ENCODE peak calls at places on chromosome 20, in nine cellular contexts. K, C, U, N, S, Z, R, H and G are unnamed samples.
A peak's percentile ranks its signal among the peaks of the same experiment; 100 is the strongest.

GRCh38 chr20:11992426-11992825 is 74.7 kb downstream of the BTBD3 start:
- DNase-seq in K (no peak), U (no peak), N (no peak), R (no peak), Z (no peak), S (no peak), H (no peak), C (no peak), G (no peak)

GRCh38 chr20:53413188-53413631 is 180.4 kb downstream of the ZNF217 start:
- DNase-seq in U (peak; percentile 3), H (peak; percentile 49), S (peak; percentile 68), C (no peak), N (no peak), R (peak; percentile 76), Z (no peak), K (peak; percentile 79), G (peak; percentile 88)

GRCh38 chr20:33372993-33373441 is 28.3 kb downstream of the CDK5RAP1 start:
- DNase-seq in K (no peak), R (no peak), N (no peak), U (no peak), C (no peak), Z (no peak), H (no peak), S (no peak), G (no peak)

GRCh38 chr20:61439251-61439650 is 187.2 kb downstream of the CDH4 start:
- DNase-seq in U (no peak), H (no peak), N (no peak), K (no peak), R (no peak), Z (no peak), C (no peak), S (no peak), G (no peak)

GRCh38 chr20:64222851-64223525 is 32.6 kb upstream of the PCMTD2 start:
- DNase-seq in Z (no peak), K (no peak), C (no peak), R (no peak), S (no peak), H (no peak), N (no peak), U (no peak), G (no peak)

GRCh38 chr20:59177266-59178250 is 13.9 kb downstream of the ZNF831 start:
- DNase-seq in H (no peak), N (no peak), U (no peak), K (no peak), S (no peak), Z (no peak), R (no peak), C (no peak), G (no peak)

GRCh38 chr20:8853805-8854338 is 215.0 kb upstream of the PLCB4 start:
- DNase-seq in H (no peak), Z (no peak), R (peak; percentile 49), K (peak; percentile 83), S (peak; percentile 42), N (peak; percentile 25), C (no peak), U (no peak), G (no peak)

GRCh38 chr20:36849333-36850065 is 26.4 kb upstream of the TLDC2 start:
- DNase-seq in Z (no peak), N (no peak), S (no peak), C (no peak), R (peak; percentile 33), K (no peak), H (no peak), U (no peak), G (no peak)

GRCh38 chr20:17823382-17824144 is 123.8 kb downstream of the BANF2 start:
- DNase-seq in H (no peak), C (no peak), K (peak; percentile 52), U (no peak), Z (peak; percentile 5), S (peak; percentile 77), R (no peak), N (no peak), G (no peak)

GRCh38 chr20:53623454-53624206 is 30.0 kb upstream of the ZNF217 start:
- DNase-seq in R (peak; percentile 59), U (no peak), N (peak; percentile 82), C (peak; percentile 57), H (peak; percentile 27), Z (peak; percentile 74), S (peak; percentile 79), K (peak; percentile 84), G (peak; percentile 52)

GRCh38 chr20:63625771-63626423 is 1.0 kb downstream of the GMEB2 start:
- DNase-seq in R (peak; percentile 33), U (no peak), H (peak; percentile 30), K (peak; percentile 56), S (peak; percentile 41), C (no peak), N (no peak), Z (peak; percentile 46), G (no peak)

GRCh38 chr20:49886571-49887203 is 28.6 kb downstream of the SPATA2 start:
- DNase-seq in N (no peak), S (no peak), C (no peak), U (no peak), R (no peak), H (no peak), Z (no peak), K (no peak), G (no peak)

GRCh38 chr20:59428441-59429205 is 128.2 kb downstream of the EDN3 start:
- DNase-seq in K (no peak), R (no peak), Z (no peak), H (no peak), U (no peak), S (no peak), C (no peak), N (no peak), G (no peak)

DNA sequence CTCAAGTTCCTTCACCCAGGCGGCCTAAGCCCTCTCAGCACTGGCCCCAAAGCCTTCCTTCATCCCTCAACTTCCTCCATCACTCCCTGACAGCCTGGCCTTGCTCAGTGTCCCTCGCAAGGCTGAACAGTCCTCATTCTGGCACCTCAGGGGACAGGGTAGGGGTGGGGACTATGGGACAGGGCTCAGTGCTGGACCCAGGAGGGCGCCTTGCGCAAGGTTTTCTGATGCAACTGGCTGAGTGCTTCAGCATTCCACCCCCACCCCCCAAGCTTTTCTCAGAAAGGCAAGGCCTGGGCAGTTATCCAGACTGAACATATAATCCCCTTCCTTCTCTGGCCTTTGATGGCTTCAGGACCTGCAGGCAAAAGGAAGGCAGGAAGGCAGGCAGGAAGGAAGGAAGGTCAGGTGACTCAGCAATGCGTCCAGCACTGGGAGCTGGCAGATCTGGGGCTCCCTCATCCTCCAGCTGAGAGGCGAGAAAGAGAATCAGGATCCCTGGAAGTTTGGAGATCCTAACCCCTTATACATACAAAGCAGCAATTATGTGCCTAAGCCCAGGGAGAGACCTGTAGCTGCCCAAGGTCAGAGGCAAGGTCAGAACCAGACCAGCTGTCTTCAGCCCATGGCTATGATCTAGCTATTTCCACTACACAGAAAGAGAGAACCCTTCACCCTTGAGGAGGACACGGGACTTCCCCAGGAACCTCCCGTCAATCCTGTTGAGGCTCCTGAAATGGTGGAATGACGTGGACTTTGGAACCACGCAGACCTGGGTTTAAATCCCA is 8.6 kb upstream of the TRIB3 start:
- DNase-seq in R (no peak), K (peak; percentile 89), S (peak; percentile 21), N (peak; percentile 77), U (no peak), H (no peak), C (peak; percentile 85), Z (peak; percentile 75), G (no peak)
- H3K4me1 ChIP-seq in R (peaks cover 17% of the 10 kb centered on the region), K (peaks cover 34% of the 10 kb centered on the region), S (peaks cover 7% of the 10 kb centered on the region), N (no peaks in the 10 kb centered on the region), U (peaks cover 4% of the 10 kb centered on the region), H (no peaks in the 10 kb centered on the region), C (peaks cover 22% of the 10 kb centered on the region), Z (peaks cover 11% of the 10 kb centered on the region), G (no peaks in the 10 kb centered on the region)

DNA sequence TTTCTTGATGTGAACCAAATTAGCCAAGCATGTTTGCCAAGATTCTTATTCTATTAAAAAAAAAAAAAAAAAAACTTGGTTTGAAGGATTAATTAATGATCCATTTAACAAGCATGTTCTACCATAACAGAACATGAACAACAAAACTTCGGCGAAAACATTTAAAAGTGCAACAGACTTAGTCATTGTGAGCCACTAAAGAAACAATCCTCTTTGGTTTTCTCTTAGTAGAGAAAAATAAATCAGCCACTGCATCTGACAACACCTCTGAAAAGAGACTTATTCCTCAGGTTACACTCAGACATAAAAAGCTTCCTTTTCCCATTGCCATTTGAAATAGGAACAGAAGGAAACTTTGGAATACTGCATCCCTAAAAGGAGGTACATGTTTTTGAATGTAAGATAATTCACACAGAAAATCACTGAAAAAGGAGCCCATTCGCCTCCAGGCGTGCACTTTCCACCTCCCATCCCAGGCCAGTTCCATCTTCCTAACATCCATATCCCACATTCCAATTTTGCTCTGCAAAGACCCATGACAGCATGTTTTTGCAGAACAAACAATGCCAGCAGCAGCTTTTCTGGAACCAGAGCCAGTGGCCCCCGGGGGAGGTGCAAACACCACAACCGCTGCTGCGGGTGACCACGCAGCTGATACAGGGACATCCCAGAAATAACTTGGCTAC is 79.5 kb downstream of the ZMYND8 start:
- DNase-seq in K (no peak), N (peak; percentile 61), Z (peak; percentile 54), U (no peak), R (no peak), C (peak; percentile 63), H (no peak), S (no peak), G (no peak)
- H3K4me1 ChIP-seq in K (peaks cover 14% of the 10 kb centered on the region), N (peaks cover 15% of the 10 kb centered on the region), Z (peaks cover 36% of the 10 kb centered on the region), U (no peaks in the 10 kb centered on the region), R (peaks cover 23% of the 10 kb centered on the region), C (peaks cover 34% of the 10 kb centered on the region), H (no peaks in the 10 kb centered on the region), S (no peaks in the 10 kb centered on the region), G (peaks cover 8% of the 10 kb centered on the region)

GRCh38 chr20:38804682-38805501 is 605 bp upstream of the PPP1R16B start:
- DNase-seq in R (peak; percentile 80), N (no peak), K (no peak), Z (no peak), U (peak; percentile 78), C (peak; percentile 25), H (peak; percentile 77), S (peak; percentile 55), G (peak; percentile 93)
- H3K4me1 ChIP-seq in R (peaks cover 44% of the 10 kb centered on the region), N (peaks cover 17% of the 10 kb centered on the region), K (peaks cover 12% of the 10 kb centered on the region), Z (peaks cover 22% of the 10 kb centered on the region), U (peaks cover 44% of the 10 kb centered on the region), C (peaks cover 4% of the 10 kb centered on the region), H (peaks cover 42% of the 10 kb centered on the region), S (peaks cover 6% of the 10 kb centered on the region), G (peaks cover 24% of the 10 kb centered on the region)

DNA sequence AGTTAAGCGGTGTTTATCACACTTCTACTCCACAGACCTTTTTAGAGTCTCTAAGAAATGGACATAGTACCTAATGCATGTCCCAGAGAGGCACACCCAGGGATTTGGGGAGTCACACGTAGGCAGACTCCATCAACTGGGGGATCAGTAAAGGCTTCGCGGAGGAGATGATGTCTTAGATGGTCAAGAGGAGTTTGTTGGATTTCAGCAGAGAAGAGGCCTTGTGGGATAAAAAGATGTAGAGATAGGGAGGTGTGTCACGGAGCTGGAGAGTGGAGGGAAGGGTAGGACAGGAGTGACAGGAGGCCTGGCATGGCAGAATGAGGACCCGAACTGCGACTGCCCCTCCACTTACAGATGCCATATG is 9.1 kb downstream of the DYNLRB1 start:
- DNase-seq in S (no peak), C (no peak), Z (no peak), H (no peak), R (no peak), U (no peak), N (no peak), K (no peak), G (no peak)
- H3K4me1 ChIP-seq in S (peaks cover 37% of the 10 kb centered on the region), C (peaks cover 56% of the 10 kb centered on the region), Z (peaks cover 59% of the 10 kb centered on the region), H (peaks cover 6% of the 10 kb centered on the region), R (peaks cover 6% of the 10 kb centered on the region), U (no peaks in the 10 kb centered on the region), N (peaks cover 13% of the 10 kb centered on the region), K (peaks cover 34% of the 10 kb centered on the region), G (no peaks in the 10 kb centered on the region)